ENCODE peak calls at places on chromosomes 5 and 9, in six cellular contexts. E is A549, I is HEK293T, H is GM12878, Y is K562, O is HepG2. V is an unnamed sample.

GRCh38 chr9:78892182-78892581 is 595.3 kb downstream of the PSAT1 start:
- DNase-seq in E (no peak), I (no peak), H (no peak), Y (no peak), O (no peak), V (no peak)

GRCh38 chr5:32403760-32404159 is 40.8 kb downstream of the ZFR start:
- DNase-seq in E (no peak), I (no peak), H (no peak), Y (no peak), O (no peak), V (no peak)

GRCh38 chr5:68027519-68027918 is 188.0 kb upstream of the PIK3R1 start:
- DNase-seq in E (no peak), I (no peak), H (no peak), Y (no peak), O (no peak), V (peak; percentile 77)

GRCh38 chr5:150612905-150613670 is 27.4 kb upstream of the SYNPO start:
- DNase-seq in E (no peak), I (no peak), H (no peak), Y (no peak), O (no peak), V (no peak)

GRCh38 chr5:176416123-176416924 is at the start of gene CLTB:
- DNase-seq in E (peak; percentile 77), I (peak; percentile 99), H (peak; percentile 37), Y (peak; percentile 93), O (peak; percentile 74), V (peak; percentile 78)

GRCh38 chr5:104706570-104706969 is 1144.0 kb upstream of the NUDT12 start:
- DNase-seq in E (no peak), I (no peak), H (no peak), Y (no peak), O (no peak), V (no peak)

GRCh38 chr5:76715734-76716455 is at the start of gene F2R:
- DNase-seq in E (peak; percentile 79), I (peak; percentile 85), H (no peak), Y (peak; percentile 80), O (peak; percentile 24), V (peak; percentile 70)

GRCh38 chr9:123710299-123710698 is 219.6 kb downstream of the DENND1A start:
- DNase-seq in E (peak; percentile 46), I (no peak), H (no peak), Y (no peak), O (no peak), V (peak; percentile 95)

GRCh38 chr9:137947012-137947411 is 69.4 kb downstream of the CACNA1B start:
- DNase-seq in E (no peak), I (no peak), H (no peak), Y (no peak), O (no peak), V (no peak)

GRCh38 chr5:130995254-130995515 is 169.9 kb downstream of the HINT1 start:
- DNase-seq in E (no peak), I (no peak), H (no peak), Y (no peak), O (no peak), V (no peak)

GRCh38 chr9:132242621-132243155 is 80.8 kb downstream of the NTNG2 start:
- DNase-seq in E (no peak), I (no peak), H (no peak), Y (no peak), O (no peak), V (no peak)

GRCh38 chr5:149271717-149272558 is at the start of gene AFAP1L1:
- DNase-seq in E (peak; percentile 60), I (peak; percentile 58), H (no peak), Y (peak; percentile 19), O (peak; percentile 6), V (peak; percentile 46)

GRCh38 chr5:54013556-54014157 is 296.7 kb downstream of the ARL15 start:
- DNase-seq in E (no peak), I (no peak), H (no peak), Y (peak; percentile 48), O (no peak), V (peak; percentile 90)

GRCh38 chr5:69415584-69415958 is 655 bp downstream of the MARVELD2 start:
- DNase-seq in E (no peak), I (peak; percentile 27), H (no peak), Y (no peak), O (peak; percentile 5), V (no peak)

GRCh38 chr5:156391139-156391538 is 64.2 kb downstream of the SGCD start:
- DNase-seq in E (no peak), I (no peak), H (no peak), Y (no peak), O (peak; percentile 51), V (peak; percentile 100)

GRCh38 chr9:92496401-92496800 is 14.1 kb upstream of the ASPN start:
- DNase-seq in E (no peak), I (no peak), H (no peak), Y (no peak), O (no peak), V (peak; percentile 61)

GRCh38 chr9:36717276-36717675 is 144.6 kb downstream of the MELK start:
- DNase-seq in E (no peak), I (no peak), H (no peak), Y (no peak), O (no peak), V (peak; percentile 26)

GRCh38 chr5:179821298-179822058 is 773 bp downstream of the SQSTM1 start:
- DNase-seq in E (peak; percentile 95), I (peak; percentile 90), H (no peak), Y (peak; percentile 85), O (peak; percentile 80), V (peak; percentile 90)

GRCh38 chr5:181188700-181189362 is 16.2 kb downstream of the TRIM7 start:
- DNase-seq in E (no peak), I (peak; percentile 55), H (peak; percentile 85), Y (no peak), O (peak; percentile 57), V (peak; percentile 66)

GRCh38 chr5:150517272-150518152 is 9.6 kb downstream of the NDST1 start:
- DNase-seq in E (peak; percentile 93), I (no peak), H (no peak), Y (peak; percentile 78), O (peak; percentile 81), V (peak; percentile 98)

GRCh38 chr9:132283863-132284262 is 70.9 kb downstream of the SETX start:
- DNase-seq in E (no peak), I (no peak), H (no peak), Y (no peak), O (no peak), V (peak; percentile 86)

GRCh38 chr9:79430599-79430998 is 141.2 kb upstream of the TLE4 start:
- DNase-seq in E (no peak), I (no peak), H (no peak), Y (no peak), O (no peak), V (no peak)

GRCh38 chr5:58266402-58266801 is 193.5 kb downstream of the PLK2 start:
- DNase-seq in E (peak; percentile 16), I (no peak), H (no peak), Y (no peak), O (no peak), V (peak; percentile 41)

GRCh38 chr5:132901036-132901435 is 27.6 kb downstream of the LEAP2 start:
- DNase-seq in E (no peak), I (no peak), H (no peak), Y (no peak), O (no peak), V (no peak)

GRCh38 chr9:2610985-2611384 is 10.6 kb upstream of the VLDLR start:
- DNase-seq in E (no peak), I (no peak), H (no peak), Y (no peak), O (no peak), V (peak; percentile 41)

GRCh38 chr9:79129865-79130480 is 441.8 kb upstream of the TLE4 start:
- DNase-seq in E (peak; percentile 26), I (peak; percentile 58), H (no peak), Y (peak; percentile 11), O (peak; percentile 1), V (peak; percentile 67)

GRCh38 chr9:68740561-68740960 is 35.5 kb downstream of the PIP5K1B start:
- DNase-seq in E (no peak), I (no peak), H (no peak), Y (no peak), O (peak; percentile 49), V (no peak)

GRCh38 chr9:135291165-135291564 is 188.4 kb upstream of the PPP1R26 start:
- DNase-seq in E (no peak), I (no peak), H (no peak), Y (no peak), O (no peak), V (no peak)

GRCh38 chr9:115593587-115594091 is 475.7 kb upstream of the TNC start:
- DNase-seq in E (peak; percentile 51), I (peak; percentile 32), H (no peak), Y (peak; percentile 28), O (peak; percentile 4), V (peak; percentile 78)

GRCh38 chr9:70413427-70413797 is 1.0 kb downstream of the KLF9 start:
- DNase-seq in E (no peak), I (no peak), H (no peak), Y (peak; percentile 62), O (no peak), V (no peak)
- TF ChIP-seq BHLHE40 in E (no peak), I (no peak), H (no peak), Y (no peak), O (no peak), V (peak; percentile 40)

GRCh38 chr5:1523793-1524480 is at the start of gene LPCAT1:
- DNase-seq in E (peak; percentile 62), I (peak; percentile 94), H (no peak), Y (peak; percentile 97), O (peak; percentile 30), V (peak; percentile 60)

GRCh38 chr5:1522601-1523479 is 920 bp downstream of the LPCAT1 start:
- DNase-seq in E (no peak), I (peak; percentile 42), H (no peak), Y (peak; percentile 61), O (no peak), V (no peak)

GRCh38 chr5:1521054-1521453 is 2.7 kb downstream of the LPCAT1 start:
- DNase-seq in E (no peak), I (no peak), H (no peak), Y (no peak), O (no peak), V (no peak)

GRCh38 chr5:1523480-1523792 is 324 bp downstream of the LPCAT1 start:
- DNase-seq in E (no peak), I (no peak), H (no peak), Y (peak; percentile 70), O (no peak), V (no peak)

GRCh38 chr5:1521671-1522600 is 1.8 kb downstream of the LPCAT1 start:
- DNase-seq in E (no peak), I (peak; percentile 36), H (no peak), Y (no peak), O (peak; percentile 21), V (peak; percentile 87)
- TF ChIP-seq BHLHE40 in E (no peak), I (no peak), H (no peak), Y (peak; percentile 9), O (no peak), V (peak; percentile 24)

GRCh38 chr5:94461131-94461530 is 157.3 kb downstream of the KIAA0825 start:
- DNase-seq in E (no peak), I (no peak), H (no peak), Y (no peak), O (no peak), V (no peak)
- TF ChIP-seq BHLHE40 in E (no peak), I (no peak), H (no peak), Y (no peak), O (no peak), V (no peak)

DNA sequence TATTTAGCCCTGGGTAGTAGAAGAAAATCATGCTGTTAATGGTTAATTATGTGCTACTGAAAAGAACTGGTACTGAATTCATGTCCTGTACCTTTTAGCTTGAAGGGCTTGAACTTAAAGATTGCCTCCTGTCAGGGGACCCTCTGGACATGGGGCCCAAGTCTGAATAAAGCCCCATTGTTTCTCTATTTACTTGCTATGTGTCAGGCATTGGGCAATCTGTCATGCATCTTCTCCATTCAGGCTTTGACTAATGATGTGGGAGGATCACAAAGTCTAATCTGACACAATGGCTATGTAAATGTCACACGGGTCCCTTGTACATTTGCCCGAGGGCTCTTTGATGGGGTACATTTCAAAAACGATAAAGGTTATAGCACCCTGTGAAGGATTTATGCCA is 64.0 kb upstream of the TUSC1 start:
- DNase-seq in E (no peak), I (no peak), H (no peak), Y (no peak), O (peak; percentile 68), V (no peak)
- TF ChIP-seq BHLHE40 in E (no peak), I (no peak), H (no peak), Y (no peak), O (no peak), V (no peak)